ENCODE peak calls at places on chromosome 7, in five cellular contexts. One of them, this sample, is unnamed.

GRCh38 chr7:25615005-25615404 is 386.7 kb upstream of the NPVF start:
- DNase-seq in right lobe of liver: no peak
- DNase-seq in GM04504: no peak
- DNase-seq in activated T-helper 1 cell treated with anti-CD3 and anti-CD28 coated beads, Interleukin-2, amount 50 U/mL, for 16 hours: no peak
- DNase-seq in heart left ventricle: no peak
- DNase-seq in this sample: no peak

GRCh38 chr7:47254081-47255006 is 327.6 kb downstream of the TNS3 start:
- DNase-seq in heart left ventricle: peak
- DNase-seq in activated T-helper 1 cell treated with anti-CD3 and anti-CD28 coated beads, Interleukin-2, amount 50 U/mL, for 16 hours: no peak
- DNase-seq in GM04504: no peak
- DNase-seq in right lobe of liver: peak
- DNase-seq in this sample: peak

GRCh38 chr7:100603697-100604077 is 1.5 kb downstream of the PCOLCE start:
- DNase-seq in heart left ventricle: no peak
- DNase-seq in right lobe of liver: no peak
- DNase-seq in activated T-helper 1 cell treated with anti-CD3 and anti-CD28 coated beads, Interleukin-2, amount 50 U/mL, for 16 hours: no peak
- DNase-seq in GM04504: no peak
- DNase-seq in this sample: no peak

GRCh38 chr7:87934699-87935372 is 785 bp downstream of the ADAM22 start:
- DNase-seq in heart left ventricle: no peak
- DNase-seq in activated T-helper 1 cell treated with anti-CD3 and anti-CD28 coated beads, Interleukin-2, amount 50 U/mL, for 16 hours: no peak
- DNase-seq in right lobe of liver: no peak
- DNase-seq in GM04504: no peak
- DNase-seq in this sample: no peak

GRCh38 chr7:141076377-141076776 is 2.5 kb downstream of the TMEM178B start:
- DNase-seq in activated T-helper 1 cell treated with anti-CD3 and anti-CD28 coated beads, Interleukin-2, amount 50 U/mL, for 16 hours: no peak
- DNase-seq in right lobe of liver: no peak
- DNase-seq in GM04504: no peak
- DNase-seq in heart left ventricle: no peak
- DNase-seq in this sample: no peak

GRCh38 chr7:7696458-7697119 is 21.8 kb downstream of the RPA3 start:
- DNase-seq in right lobe of liver: no peak
- DNase-seq in heart left ventricle: no peak
- DNase-seq in activated T-helper 1 cell treated with anti-CD3 and anti-CD28 coated beads, Interleukin-2, amount 50 U/mL, for 16 hours: no peak
- DNase-seq in GM04504: no peak
- DNase-seq in this sample: no peak

GRCh38 chr7:6248581-6248980 is 23.8 kb downstream of the CYTH3 start:
- DNase-seq in activated T-helper 1 cell treated with anti-CD3 and anti-CD28 coated beads, Interleukin-2, amount 50 U/mL, for 16 hours: no peak
- DNase-seq in GM04504: peak
- DNase-seq in right lobe of liver: no peak
- DNase-seq in heart left ventricle: no peak
- DNase-seq in this sample: no peak

GRCh38 chr7:92615861-92616260 is 25.7 kb upstream of the FAM133B start:
- DNase-seq in GM04504: no peak
- DNase-seq in right lobe of liver: no peak
- DNase-seq in heart left ventricle: no peak
- DNase-seq in activated T-helper 1 cell treated with anti-CD3 and anti-CD28 coated beads, Interleukin-2, amount 50 U/mL, for 16 hours: no peak
- DNase-seq in this sample: no peak

GRCh38 chr7:100719523-100720319 is 547 bp upstream of the EPO start:
- DNase-seq in activated T-helper 1 cell treated with anti-CD3 and anti-CD28 coated beads, Interleukin-2, amount 50 U/mL, for 16 hours: no peak
- DNase-seq in GM04504: peak
- DNase-seq in right lobe of liver: no peak
- DNase-seq in heart left ventricle: no peak
- DNase-seq in this sample: peak

GRCh38 chr7:121901026-121901425 is 28.1 kb downstream of the PTPRZ1 start:
- DNase-seq in activated T-helper 1 cell treated with anti-CD3 and anti-CD28 coated beads, Interleukin-2, amount 50 U/mL, for 16 hours: no peak
- DNase-seq in right lobe of liver: no peak
- DNase-seq in GM04504: no peak
- DNase-seq in heart left ventricle: no peak
- DNase-seq in this sample: no peak

GRCh38 chr7:139791316-139791715 is 13.5 kb upstream of the HIPK2 start:
- DNase-seq in activated T-helper 1 cell treated with anti-CD3 and anti-CD28 coated beads, Interleukin-2, amount 50 U/mL, for 16 hours: no peak
- DNase-seq in GM04504: no peak
- DNase-seq in heart left ventricle: no peak
- DNase-seq in right lobe of liver: no peak
- DNase-seq in this sample: no peak

GRCh38 chr7:55618913-55619312 is 46.6 kb upstream of the VOPP1 start:
- DNase-seq in right lobe of liver: no peak
- DNase-seq in GM04504: no peak
- DNase-seq in heart left ventricle: no peak
- DNase-seq in activated T-helper 1 cell treated with anti-CD3 and anti-CD28 coated beads, Interleukin-2, amount 50 U/mL, for 16 hours: no peak
- DNase-seq in this sample: no peak

GRCh38 chr7:408651-409343 is 110.8 kb downstream of the PDGFA start:
- DNase-seq in activated T-helper 1 cell treated with anti-CD3 and anti-CD28 coated beads, Interleukin-2, amount 50 U/mL, for 16 hours: no peak
- DNase-seq in right lobe of liver: peak
- DNase-seq in GM04504: no peak
- DNase-seq in heart left ventricle: no peak
- DNase-seq in this sample: no peak

GRCh38 chr7:105439174-105439893 is 50.6 kb upstream of the SRPK2 start:
- DNase-seq in right lobe of liver: no peak
- DNase-seq in activated T-helper 1 cell treated with anti-CD3 and anti-CD28 coated beads, Interleukin-2, amount 50 U/mL, for 16 hours: no peak
- DNase-seq in heart left ventricle: no peak
- DNase-seq in GM04504: peak
- DNase-seq in this sample: peak

GRCh38 chr7:8823486-8823885 is 390.1 kb downstream of the NXPH1 start:
- DNase-seq in heart left ventricle: no peak
- DNase-seq in right lobe of liver: no peak
- DNase-seq in activated T-helper 1 cell treated with anti-CD3 and anti-CD28 coated beads, Interleukin-2, amount 50 U/mL, for 16 hours: no peak
- DNase-seq in GM04504: no peak
- DNase-seq in this sample: no peak

GRCh38 chr7:65444211-65444842 is 70.7 kb downstream of the ZNF92 start:
- DNase-seq in activated T-helper 1 cell treated with anti-CD3 and anti-CD28 coated beads, Interleukin-2, amount 50 U/mL, for 16 hours: no peak
- DNase-seq in right lobe of liver: no peak
- DNase-seq in heart left ventricle: no peak
- DNase-seq in GM04504: no peak
- DNase-seq in this sample: no peak

GRCh38 chr7:151133986-151134742 is 33.3 kb downstream of the GBX1 start:
- DNase-seq in activated T-helper 1 cell treated with anti-CD3 and anti-CD28 coated beads, Interleukin-2, amount 50 U/mL, for 16 hours: no peak
- DNase-seq in right lobe of liver: no peak
- DNase-seq in heart left ventricle: no peak
- DNase-seq in GM04504: no peak
- DNase-seq in this sample: no peak

GRCh38 chr7:150881189-150881588 is 28.9 kb downstream of the AOC1 start:
- DNase-seq in right lobe of liver: no peak
- DNase-seq in GM04504: no peak
- DNase-seq in heart left ventricle: no peak
- DNase-seq in activated T-helper 1 cell treated with anti-CD3 and anti-CD28 coated beads, Interleukin-2, amount 50 U/mL, for 16 hours: no peak
- DNase-seq in this sample: no peak

GRCh38 chr7:72268826-72269225 is 143.3 kb downstream of the CALN1 start:
- DNase-seq in heart left ventricle: no peak
- DNase-seq in GM04504: no peak
- DNase-seq in activated T-helper 1 cell treated with anti-CD3 and anti-CD28 coated beads, Interleukin-2, amount 50 U/mL, for 16 hours: no peak
- DNase-seq in right lobe of liver: no peak
- DNase-seq in this sample: no peak

GRCh38 chr7:114835303-114835702 is 86.6 kb upstream of the MDFIC start:
- DNase-seq in right lobe of liver: no peak
- DNase-seq in heart left ventricle: no peak
- DNase-seq in GM04504: no peak
- DNase-seq in activated T-helper 1 cell treated with anti-CD3 and anti-CD28 coated beads, Interleukin-2, amount 50 U/mL, for 16 hours: no peak
- DNase-seq in this sample: no peak

GRCh38 chr7:66033471-66034385 is 41.9 kb upstream of the ASL start:
- DNase-seq in right lobe of liver: peak
- DNase-seq in GM04504: no peak
- DNase-seq in activated T-helper 1 cell treated with anti-CD3 and anti-CD28 coated beads, Interleukin-2, amount 50 U/mL, for 16 hours: no peak
- DNase-seq in heart left ventricle: no peak
- DNase-seq in this sample: no peak

GRCh38 chr7:140673063-140673769 is 471 bp downstream of the ADCK2 start:
- DNase-seq in GM04504: no peak
- DNase-seq in activated T-helper 1 cell treated with anti-CD3 and anti-CD28 coated beads, Interleukin-2, amount 50 U/mL, for 16 hours: peak
- DNase-seq in heart left ventricle: peak
- DNase-seq in right lobe of liver: peak
- DNase-seq in this sample: no peak